ENCODE peak calls at places on chromosomes 6 and 20, in nine cellular contexts. F, V, H, O, M, G, T, Q and N are unnamed samples.

GRCh38 chr6:4291453-4292403 is 156.4 kb upstream of the ECI2 start:
- DNase-seq in H (no peak), V (no peak), G (no peak), Q (no peak), O (peak), F (no peak), T (no peak), M (no peak), N (peak)

GRCh38 chr6:35737413-35738211 is 780 bp downstream of the ARMC12 start:
- DNase-seq in M (peak), G (no peak), O (peak), Q (peak), T (no peak), F (peak), H (peak), V (peak), N (no peak)

GRCh38 chr6:5028921-5029320 is 25.1 kb upstream of the RPP40 start:
- DNase-seq in F (no peak), V (no peak), O (no peak), H (no peak), T (no peak), G (no peak), M (no peak), Q (no peak), N (no peak)

GRCh38 chr20:40232288-40232687 is 456.7 kb downstream of the MAFB start:
- DNase-seq in O (no peak), Q (no peak), F (no peak), M (no peak), V (no peak), T (no peak), H (no peak), G (no peak), N (no peak)

GRCh38 chr20:56826971-56827645 is 198.0 kb downstream of the TFAP2C start:
- DNase-seq in H (peak), M (no peak), Q (no peak), T (no peak), F (peak), V (no peak), O (peak), G (no peak), N (no peak)

GRCh38 chr6:5580736-5581568 is 319.6 kb downstream of the FARS2 start:
- DNase-seq in H (no peak), Q (no peak), G (peak), M (no peak), T (no peak), O (no peak), F (no peak), V (peak), N (no peak)

GRCh38 chr6:126180585-126180984 is 159.3 kb upstream of the CENPW start:
- DNase-seq in F (peak), O (peak), M (no peak), G (no peak), T (no peak), V (no peak), H (peak), Q (no peak), N (no peak)

GRCh38 chr6:75932067-75932466 is 140.4 kb downstream of the IMPG1 start:
- DNase-seq in T (no peak), F (no peak), O (peak), G (no peak), Q (no peak), H (no peak), M (peak), V (no peak), N (no peak)

GRCh38 chr6:30945281-30945680 is 4.5 kb downstream of the MUCL3 start:
- DNase-seq in M (no peak), T (no peak), F (no peak), V (no peak), O (no peak), Q (no peak), H (no peak), G (no peak), N (no peak)

GRCh38 chr6:1611322-1611571 is 1.5 kb downstream of the FOXC1 start:
- DNase-seq in V (no peak), H (peak), T (no peak), Q (no peak), M (peak), F (no peak), G (no peak), O (no peak), N (no peak)

GRCh38 chr20:5261763-5262162 is 55.0 kb downstream of the PROKR2 start:
- DNase-seq in V (no peak), M (no peak), Q (no peak), G (no peak), F (no peak), O (no peak), T (no peak), H (no peak), N (peak)

GRCh38 chr6:98639236-98639635 is 195.1 kb upstream of the POU3F2 start:
- DNase-seq in O (no peak), M (no peak), T (no peak), V (no peak), Q (no peak), G (no peak), H (no peak), F (no peak), N (no peak)

GRCh38 chr6:157056275-157056674 is 267.0 kb downstream of the TMEM242 start:
- DNase-seq in V (peak), O (no peak), Q (no peak), M (no peak), H (no peak), G (no peak), T (no peak), F (no peak), N (no peak)

GRCh38 chr20:62804632-62805364 is at the start of gene OGFR:
- DNase-seq in H (peak), V (peak), O (peak), T (no peak), F (no peak), M (peak), Q (peak), G (peak), N (no peak)

GRCh38 chr6:86715676-86716075 is 221.7 kb upstream of the HTR1E start:
- DNase-seq in G (no peak), O (peak), Q (no peak), V (no peak), H (no peak), M (no peak), F (no peak), T (no peak), N (no peak)

GRCh38 chr6:166459906-166460305 is 77.2 kb upstream of the MPC1 start:
- DNase-seq in T (no peak), O (no peak), Q (no peak), F (no peak), G (no peak), H (no peak), M (no peak), V (no peak), N (no peak)

GRCh38 chr6:159172066-159172465 is 2.9 kb downstream of the FNDC1 start:
- DNase-seq in G (no peak), M (no peak), Q (no peak), V (no peak), F (no peak), O (peak), T (no peak), H (peak), N (peak)

GRCh38 chr6:163643866-163644265 is 229.3 kb downstream of the QKI start:
- DNase-seq in O (no peak), M (no peak), G (no peak), F (no peak), T (no peak), V (no peak), Q (no peak), H (no peak), N (no peak)

GRCh38 chr6:63740709-63741108 is 105.1 kb downstream of the PHF3 start:
- DNase-seq in V (no peak), G (no peak), H (peak), O (peak), M (no peak), Q (no peak), F (peak), T (no peak), N (no peak)